ENCODE peak calls at places on chromosomes 4 and X, in seven cellular contexts. P is BJ; D is cardiac fibroblast; V is lung; G is OCI-LY7; A is adrenal gland; K is naive thymus-derived CD4-positive, alpha-beta T cell. X is an unnamed sample.

GRCh38 chr4:5742388-5742787 is 31.4 kb downstream of the EVC start:
- DNase-seq in K (no peak), A (no peak), G (no peak), V (no peak), P (no peak), D (no peak), X (no peak)

GRCh38 chr4:26420903-26421302 is 69.4 kb downstream of the CCKAR start:
- DNase-seq in G (no peak), A (no peak), D (no peak), V (no peak), P (peak; percentile 15), K (no peak), X (no peak)

GRCh38 chrX:43644124-43644701 is 11.9 kb upstream of the MAOA start:
- DNase-seq in A (no peak), D (peak; percentile 76), P (no peak), G (no peak), K (no peak), V (no peak), X (no peak)

GRCh38 chr4:55004831-55005230 is 120.6 kb downstream of the KDR start:
- DNase-seq in P (no peak), V (no peak), G (no peak), K (no peak), D (peak; percentile 83), A (peak; percentile 27), X (no peak)

GRCh38 chrX:139112432-139112831 is 400.9 kb upstream of the FGF13 start:
- DNase-seq in V (no peak), A (no peak), G (no peak), K (no peak), D (peak; percentile 11), P (no peak), X (no peak)

GRCh38 chr4:183987987-183988392 is 82.9 kb downstream of the STOX2 start:
- DNase-seq in D (peak; percentile 87), G (no peak), P (peak; percentile 40), V (peak; percentile 52), A (peak; percentile 86), K (no peak), X (no peak)

GRCh38 chr4:151687021-151687640 is 73.7 kb downstream of the GATB start:
- DNase-seq in A (no peak), D (peak; percentile 51), K (no peak), P (no peak), G (no peak), V (no peak), X (no peak)

GRCh38 chrX:14832591-14832990 is 40.3 kb downstream of the FANCB start:
- DNase-seq in K (no peak), A (no peak), V (no peak), D (peak; percentile 0), P (no peak), G (no peak), X (no peak)

GRCh38 chr4:142314686-142315085 is 531.4 kb downstream of the INPP4B start:
- DNase-seq in P (no peak), D (no peak), A (no peak), G (no peak), K (no peak), V (no peak), X (no peak)

GRCh38 chr4:69025191-69025998 is 70.9 kb upstream of the UGT2B7 start:
- DNase-seq in D (no peak), K (no peak), A (no peak), V (no peak), G (peak; percentile 1), P (no peak), X (peak; percentile 15)

GRCh38 chr4:140223056-140223810 is 69.2 kb upstream of the MAML3 start:
- DNase-seq in D (peak; percentile 45), G (no peak), A (no peak), V (no peak), P (no peak), K (no peak), X (no peak)

GRCh38 chr4:72971572-72971971 is 97.9 kb downstream of the COX18 start:
- DNase-seq in A (no peak), P (peak; percentile 70), G (no peak), D (peak; percentile 74), V (no peak), K (no peak), X (no peak)

GRCh38 chr4:48902266-48902665 is 4.3 kb downstream of the OCIAD2 start:
- DNase-seq in P (no peak), K (no peak), G (no peak), D (peak; percentile 22), V (peak; percentile 38), A (no peak), X (no peak)

GRCh38 chr4:73583661-73584060 is 36.6 kb downstream of the RASSF6 start:
- DNase-seq in G (no peak), V (no peak), A (no peak), P (no peak), K (no peak), D (no peak), X (no peak)

GRCh38 chr4:55435136-55435535 is 39.4 kb downstream of the TMEM165 start:
- DNase-seq in K (no peak), P (no peak), G (no peak), V (no peak), A (no peak), D (peak; percentile 64), X (peak; percentile 22)

GRCh38 chr4:73762409-73762808 is 22.0 kb downstream of the CXCL8 start:
- DNase-seq in V (no peak), D (no peak), A (no peak), P (no peak), G (no peak), K (no peak), X (no peak)

GRCh38 chrX:24428518-24428917 is 36.6 kb upstream of the PDK3 start:
- DNase-seq in D (no peak), K (no peak), P (no peak), G (no peak), V (no peak), A (no peak), X (no peak)

GRCh38 chr4:109078724-109079123 is 223.7 kb downstream of the COL25A1 start:
- DNase-seq in A (no peak), G (no peak), V (no peak), P (peak; percentile 45), D (peak; percentile 75), K (no peak), X (no peak)

GRCh38 chrX:70442224-70442623 is 2.4 kb upstream of the DLG3 start:
- DNase-seq in K (no peak), P (no peak), D (no peak), A (no peak), G (no peak), V (no peak), X (no peak)

GRCh38 chrX:70445876-70446275 is 1.2 kb downstream of the DLG3 start:
- DNase-seq in D (no peak), V (no peak), K (no peak), G (no peak), P (no peak), A (no peak), X (no peak)

GRCh38 chrX:70445197-70445656 is 592 bp downstream of the DLG3 start:
- DNase-seq in G (no peak), V (no peak), A (no peak), D (no peak), K (no peak), P (no peak), X (no peak)

GRCh38 chrX:70446380-70447350 is 2.0 kb downstream of the DLG3 start:
- DNase-seq in D (no peak), P (no peak), A (no peak), K (no peak), G (no peak), V (no peak), X (no peak)

DNA sequence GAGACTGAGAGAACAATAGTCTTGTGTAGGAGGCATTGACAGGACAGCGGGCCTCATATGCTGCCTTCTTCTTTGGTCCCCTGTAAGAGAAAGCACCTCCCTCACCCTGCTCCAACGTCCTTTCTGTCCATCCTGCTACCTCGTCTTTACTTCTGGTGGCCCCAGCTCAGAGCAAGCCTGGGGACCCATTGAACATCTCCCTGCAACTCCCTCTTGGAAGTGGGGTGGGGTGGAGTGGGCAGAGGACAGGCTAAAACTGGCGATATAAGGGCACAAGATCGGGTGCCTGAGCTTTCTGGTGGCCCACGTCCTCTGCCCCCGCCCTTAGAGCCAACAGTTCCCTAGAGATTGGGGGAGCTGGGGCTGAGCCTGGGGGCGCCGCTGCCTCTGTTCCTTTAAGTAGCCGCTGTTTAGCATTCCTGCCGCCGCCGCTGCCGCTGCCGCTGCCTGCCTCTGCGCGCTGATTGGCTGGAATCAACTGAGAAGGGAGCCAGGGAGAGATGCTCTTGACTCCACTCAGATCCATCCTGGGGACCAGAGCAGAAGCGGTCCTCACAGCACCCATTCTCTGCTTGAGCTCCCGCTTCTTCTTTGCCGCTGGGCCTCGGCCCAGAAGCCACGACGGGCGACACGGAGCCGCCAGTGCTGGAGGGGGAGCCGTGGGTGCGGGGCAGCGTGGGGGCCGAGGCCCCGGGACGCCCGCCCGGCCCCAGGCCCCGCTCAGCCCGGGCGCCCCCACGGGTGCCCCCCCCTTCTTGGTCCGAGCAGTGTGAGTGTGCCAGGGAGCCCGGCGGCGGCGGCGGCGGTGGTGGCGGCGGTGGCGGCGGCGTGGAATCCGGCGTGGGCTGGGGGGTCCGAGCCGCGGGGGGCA is at the start of gene DLG3:
- DNase-seq in A (no peak), V (no peak), D (peak; percentile 48), P (no peak), G (no peak), K (no peak), X (no peak)
- H3K4me3 ChIP-seq in A (no peak within 1 kb of the TSS), V (no peak within 1 kb of the TSS), D (no peak within 1 kb of the TSS), P (peak within 1 kb of the TSS; percentile 11), G (no peak within 1 kb of the TSS), K (no peak within 1 kb of the TSS), X (no peak within 1 kb of the TSS)

GRCh38 chrX:372856-373640 is 13.7 kb downstream of the PPP2R3B start:
- DNase-seq in G (peak; percentile 14), D (peak; percentile 15), P (no peak), K (no peak), A (no peak), V (no peak), X (no peak)
- H3K4me3 ChIP-seq in G (peak overlapping the region; percentile 82), D (peak overlapping the region; percentile 32), P (peak overlapping the region; percentile 51), K (no peak overlapping the region), A (no peak overlapping the region), V (no peak overlapping the region), X (no peak overlapping the region)

DNA sequence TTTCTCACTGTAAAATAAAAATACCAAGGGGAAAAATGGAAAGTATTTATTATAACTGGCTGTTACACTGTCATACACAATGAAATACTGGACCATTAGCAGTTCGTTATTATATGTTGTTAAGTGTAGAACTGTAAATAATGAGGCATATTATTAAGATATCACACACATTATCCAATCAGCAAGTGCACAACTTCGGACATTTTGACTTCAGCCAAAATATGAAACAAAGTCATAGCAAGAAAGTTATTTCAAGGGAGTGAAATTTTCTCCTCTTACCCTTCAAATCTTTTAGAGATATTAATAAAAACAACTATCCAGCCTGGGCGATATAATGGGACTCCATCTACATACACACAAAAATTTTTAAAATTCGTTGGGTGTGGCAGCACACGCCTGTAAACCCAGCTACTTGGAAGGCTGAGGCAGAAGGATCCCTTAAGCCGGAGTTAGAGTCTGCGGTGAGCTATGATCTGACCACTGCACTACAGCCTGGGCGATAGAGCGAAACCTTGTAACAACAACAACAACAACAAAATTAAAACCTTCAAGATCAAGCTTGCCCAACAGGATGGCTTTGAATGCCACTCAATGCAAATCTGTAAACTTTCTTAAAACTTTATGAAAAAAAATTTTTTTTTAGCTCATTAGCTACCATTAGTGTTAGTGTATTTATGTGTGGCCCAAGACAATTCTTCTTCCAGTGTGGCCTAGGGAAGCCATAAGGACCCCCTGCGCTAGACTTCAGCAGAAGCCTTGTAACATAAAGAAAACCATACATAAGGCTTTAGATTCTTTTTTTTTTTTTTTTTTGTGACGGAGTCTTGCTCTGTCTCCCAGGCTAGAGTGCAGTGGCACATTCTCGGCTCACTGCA is 1.3 kb upstream of the CISD2 start:
- DNase-seq in P (no peak), A (no peak), K (no peak), G (peak; percentile 50), D (no peak), V (no peak), X (no peak)
- H3K4me3 ChIP-seq in P (peak overlapping the region; percentile 69), A (peak overlapping the region; percentile 80), K (peak overlapping the region; percentile 95), G (peak overlapping the region; percentile 74), D (peak overlapping the region; percentile 67), V (no peak overlapping the region), X (peak overlapping the region; percentile 66)

GRCh38 chrX:71269801-71270395 is 13.5 kb upstream of the NONO start:
- DNase-seq in D (no peak), G (no peak), V (no peak), P (no peak), A (no peak), K (no peak), X (no peak)
- H3K4me3 ChIP-seq in D (no peak overlapping the region), G (no peak overlapping the region), V (no peak overlapping the region), P (no peak overlapping the region), A (no peak overlapping the region), K (no peak overlapping the region), X (no peak overlapping the region)